ENCODE peak calls at places on chromosome 18, in seven cellular contexts. F is A549; P is CD8-positive, alpha-beta T cell; G is lower lobe of right lung; D is AG04449; I is fibroblast of mammary gland; B is H1. N is an unnamed sample.

GRCh38 chr18:45722899-45723298 is 1.1 kb upstream of the SLC14A1 start:
- DNase-seq in F (peak), P (peak), G (peak), D (no peak), I (peak), B (peak), N (peak)

GRCh38 chr18:46736736-46737135 is 20.1 kb downstream of the ST8SIA5 start:
- DNase-seq in F (no peak), P (no peak), G (no peak), D (no peak), I (no peak), B (no peak), N (no peak)

GRCh38 chr18:73099759-73100158 is 232.0 kb upstream of the NETO1 start:
- DNase-seq in F (no peak), P (no peak), G (no peak), D (no peak), I (no peak), B (no peak), N (no peak)

GRCh38 chr18:59233017-59233410 is 13.1 kb downstream of the GRP start:
- DNase-seq in F (no peak), P (no peak), G (no peak), D (peak), I (no peak), B (no peak), N (no peak)

GRCh38 chr18:58843662-58844035 is 21.0 kb upstream of the ZNF532 start:
- DNase-seq in F (no peak), P (no peak), G (no peak), D (no peak), I (no peak), B (no peak), N (no peak)

GRCh38 chr18:63844254-63844653 is 43.3 kb upstream of the SERPINB2 start:
- DNase-seq in F (no peak), P (no peak), G (no peak), D (no peak), I (peak), B (no peak), N (no peak)

GRCh38 chr18:62852851-62853250 is 137.5 kb downstream of the PHLPP1 start:
- DNase-seq in F (no peak), P (no peak), G (no peak), D (no peak), I (peak), B (no peak), N (no peak)

GRCh38 chr18:40431071-40431998 is 1523.7 kb upstream of the PIK3C3 start:
- DNase-seq in F (no peak), P (no peak), G (no peak), D (no peak), I (no peak), B (no peak), N (no peak)

GRCh38 chr18:79570266-79571201 is 109.1 kb upstream of the CTDP1 start:
- DNase-seq in F (no peak), P (peak), G (peak), D (peak), I (peak), B (peak), N (peak)

GRCh38 chr18:23650963-23651927 is 11.5 kb downstream of the ANKRD29 start:
- DNase-seq in F (peak), P (no peak), G (no peak), D (peak), I (peak), B (no peak), N (no peak)

GRCh38 chr18:76679259-76679658 is 143.1 kb upstream of the ZNF236 start:
- DNase-seq in F (no peak), P (no peak), G (no peak), D (no peak), I (no peak), B (no peak), N (no peak)
- TF ChIP-seq CTCF in F (no peak), P (no peak), G (no peak), D (no peak), I (no peak), B (peak), N (no peak)

GRCh38 chr18:986071-986470 is 81.4 kb downstream of the ADCYAP1 start:
- DNase-seq in F (no peak), P (no peak), G (no peak), D (no peak), I (no peak), B (no peak), N (no peak)

GRCh38 chr18:986552-986951 is 81.9 kb downstream of the ADCYAP1 start:
- DNase-seq in F (no peak), P (no peak), G (no peak), D (no peak), I (peak), B (no peak), N (no peak)

GRCh38 chr18:987325-988186 is 82.9 kb downstream of the ADCYAP1 start:
- DNase-seq in F (no peak), P (no peak), G (no peak), D (no peak), I (peak), B (no peak), N (no peak)

GRCh38 chr18:991441-991840 is 86.8 kb downstream of the ADCYAP1 start:
- DNase-seq in F (no peak), P (no peak), G (no peak), D (no peak), I (no peak), B (no peak), N (no peak)

GRCh38 chr18:989423-989822 is 84.8 kb downstream of the ADCYAP1 start:
- DNase-seq in F (no peak), P (no peak), G (no peak), D (no peak), I (no peak), B (no peak), N (no peak)
- H3K4me3 ChIP-seq in F (no peak), P (no peak), G (no peak), D (no peak), I (no peak), B (no peak), N (no peak)

GRCh38 chr18:3150688-3151087 is 69.1 kb downstream of the MYOM1 start:
- DNase-seq in F (no peak), P (no peak), G (no peak), D (no peak), I (no peak), B (no peak), N (no peak)

GRCh38 chr18:3150274-3150673 is 69.5 kb downstream of the MYOM1 start:
- DNase-seq in F (no peak), P (no peak), G (no peak), D (no peak), I (no peak), B (no peak), N (no peak)

GRCh38 chr18:3147935-3148554 is 71.7 kb downstream of the MYOM1 start:
- DNase-seq in F (no peak), P (no peak), G (no peak), D (no peak), I (peak), B (no peak), N (no peak)

GRCh38 chr18:3151379-3152264 is 68.1 kb downstream of the MYOM1 start:
- DNase-seq in F (peak), P (no peak), G (no peak), D (no peak), I (peak), B (no peak), N (no peak)

DNA sequence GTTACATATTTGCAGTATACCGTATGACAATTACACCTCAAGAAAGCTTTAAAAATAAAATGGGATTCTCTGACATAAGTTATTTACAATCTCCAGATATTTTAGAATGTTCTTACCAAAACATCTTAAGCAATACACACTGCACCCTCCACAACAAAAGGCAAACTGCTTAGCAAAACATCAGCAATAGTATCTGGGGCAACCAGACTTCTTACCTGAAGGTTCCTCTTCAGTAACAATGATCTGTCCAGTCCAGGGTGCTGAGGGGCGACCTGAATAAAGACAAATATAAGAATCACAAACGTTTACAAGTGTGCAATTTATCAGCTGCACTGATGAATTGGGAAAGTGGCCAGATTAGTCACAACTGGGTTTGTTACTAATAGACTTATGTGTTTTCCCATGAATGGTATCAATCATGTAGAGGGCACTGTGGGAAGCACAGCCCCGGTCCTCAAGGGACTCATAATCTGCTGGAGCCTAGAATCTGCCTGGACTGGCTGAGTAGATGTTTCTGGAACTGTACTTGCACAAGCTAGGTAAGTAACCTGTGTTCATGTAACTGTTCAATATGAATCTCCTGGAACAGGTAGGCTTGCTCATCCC is 70.7 kb downstream of the MYOM1 start:
- DNase-seq in F (no peak), P (no peak), G (no peak), D (no peak), I (peak), B (no peak), N (no peak)
- TF ChIP-seq CTCF in F (no peak), P (no peak), G (no peak), D (no peak), I (no peak), B (no peak), N (no peak)

GRCh38 chr18:3014501-3015202 is 1.7 kb upstream of the LPIN2 start:
- DNase-seq in F (no peak), P (no peak), G (no peak), D (no peak), I (no peak), B (no peak), N (no peak)
- H3K4me3 ChIP-seq in F (peak), P (no peak), G (peak), D (no peak), I (no peak), B (no peak), N (no peak)

GRCh38 chr18:55346387-55346786 is 241.6 kb downstream of the TCF4 start:
- DNase-seq in F (no peak), P (no peak), G (no peak), D (no peak), I (no peak), B (no peak), N (no peak)

GRCh38 chr18:55339990-55340389 is 248.0 kb downstream of the TCF4 start:
- DNase-seq in F (no peak), P (no peak), G (no peak), D (no peak), I (no peak), B (no peak), N (no peak)

GRCh38 chr18:55345103-55345950 is 242.7 kb downstream of the TCF4 start:
- DNase-seq in F (no peak), P (no peak), G (no peak), D (no peak), I (no peak), B (no peak), N (no peak)

GRCh38 chr18:55340998-55341397 is 247.0 kb downstream of the TCF4 start:
- DNase-seq in F (no peak), P (no peak), G (no peak), D (no peak), I (no peak), B (no peak), N (no peak)

DNA sequence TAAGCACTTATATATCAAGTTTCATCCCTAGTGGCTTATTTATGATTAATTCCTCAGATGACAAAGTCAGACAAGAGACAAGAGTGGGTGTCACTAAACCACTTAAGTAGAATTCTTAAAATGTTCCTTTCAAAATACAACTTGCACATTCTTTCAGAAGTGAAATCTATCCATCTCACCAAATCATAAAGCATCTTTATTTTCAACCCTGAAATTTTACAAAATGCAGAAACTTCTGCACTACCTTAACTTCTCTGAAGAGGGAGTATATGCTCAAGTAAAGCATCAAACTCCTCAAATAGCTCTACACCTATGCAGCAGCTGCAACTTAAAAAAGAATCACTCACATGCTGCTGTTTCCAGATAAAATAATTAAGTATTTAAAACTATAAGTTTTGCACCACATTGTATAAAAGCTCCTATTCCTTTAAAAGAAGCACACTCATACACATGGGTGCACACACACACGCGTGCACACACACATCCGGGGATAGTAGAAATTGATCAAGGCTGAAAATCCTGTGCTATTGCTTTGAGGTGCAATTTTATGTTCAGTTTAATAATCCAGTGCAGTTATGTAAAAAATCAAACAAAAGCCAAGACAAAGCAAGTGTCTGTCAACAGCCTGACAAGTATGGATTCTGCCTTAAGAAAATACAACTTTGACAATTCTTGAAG is 244.5 kb downstream of the TCF4 start:
- DNase-seq in F (no peak), P (no peak), G (no peak), D (no peak), I (peak), B (no peak), N (no peak)
- TF ChIP-seq CTCF in F (peak), P (peak), G (peak), D (peak), I (peak), B (peak), N (peak)

DNA sequence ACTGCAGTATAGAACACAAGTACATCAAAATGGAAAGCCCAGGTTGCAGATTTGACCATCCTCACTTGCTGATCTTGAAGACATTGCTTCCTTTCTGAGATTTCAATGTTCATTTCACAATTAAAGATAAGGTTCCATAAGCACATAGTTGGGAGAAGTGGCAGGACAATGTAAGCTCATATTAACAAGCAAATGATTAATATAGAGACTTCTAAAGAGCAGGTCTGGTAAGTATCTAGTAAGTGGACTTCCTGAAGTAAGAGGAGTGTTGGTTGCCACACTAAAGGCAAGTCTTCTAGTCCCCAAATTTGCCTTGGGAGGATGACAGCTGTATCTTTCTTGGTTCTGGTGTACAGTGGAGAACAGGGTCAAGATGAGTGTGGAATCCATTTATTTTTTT is 1.4 kb upstream of the PTPRM start:
- DNase-seq in F (no peak), P (no peak), G (no peak), D (no peak), I (no peak), B (no peak), N (no peak)
- H3K4me3 ChIP-seq in F (no peak), P (no peak), G (peak), D (no peak), I (no peak), B (no peak), N (no peak)

DNA sequence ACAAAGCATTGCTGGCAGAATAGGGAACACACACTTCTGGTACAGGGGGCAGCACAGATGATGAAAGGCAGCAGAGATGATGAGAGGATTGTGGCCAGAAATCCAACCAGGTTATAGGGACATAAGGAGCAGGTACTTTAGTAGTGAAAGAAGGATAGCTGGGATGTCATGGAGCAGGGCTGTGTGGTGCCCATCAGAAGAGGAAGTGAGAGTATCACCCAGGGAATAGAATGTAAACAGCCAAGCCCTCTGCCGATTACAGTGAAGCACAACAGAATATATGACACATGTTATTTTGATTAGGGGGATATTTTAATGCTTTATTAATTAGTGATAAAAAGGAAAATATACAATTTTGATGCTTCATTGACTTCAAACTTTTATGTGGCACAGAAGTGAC is 883.4 kb upstream of the CDH2 start:
- DNase-seq in F (no peak), P (no peak), G (no peak), D (no peak), I (no peak), B (no peak), N (no peak)
- TF ChIP-seq CTCF in F (no peak), P (no peak), G (no peak), D (no peak), I (no peak), B (no peak), N (no peak)

DNA sequence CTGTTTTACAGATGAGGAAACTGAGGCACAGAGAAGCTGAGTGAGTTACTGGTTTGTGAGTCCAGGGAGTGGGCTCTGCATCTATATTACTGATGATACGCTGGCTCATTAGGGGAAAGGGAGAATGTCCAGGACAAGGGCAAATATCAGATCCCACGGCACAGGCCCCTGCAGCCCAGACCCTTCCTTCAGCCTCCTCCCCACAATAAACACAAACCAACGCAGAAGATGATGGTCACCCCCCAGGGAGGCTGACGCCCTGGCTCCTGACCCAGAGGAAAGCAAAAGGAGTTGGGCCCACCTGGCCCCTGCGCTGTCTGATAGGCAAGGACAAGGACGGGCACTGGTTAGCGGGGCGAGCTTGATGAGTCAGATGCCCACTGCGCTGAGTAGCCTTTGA is 47.7 kb upstream of the ZBTB7C start:
- DNase-seq in F (no peak), P (no peak), G (no peak), D (no peak), I (no peak), B (no peak), N (no peak)
- H3K4me3 ChIP-seq in F (no peak), P (no peak), G (no peak), D (no peak), I (no peak), B (no peak), N (no peak)

GRCh38 chr18:71398530-71398929 is 1109.7 kb downstream of the SOCS6 start:
- DNase-seq in F (no peak), P (no peak), G (no peak), D (no peak), I (no peak), B (peak), N (no peak)
- TF ChIP-seq CTCF in F (no peak), P (no peak), G (no peak), D (no peak), I (no peak), B (no peak), N (no peak)

GRCh38 chr18:34592961-34593382 is 117.1 kb upstream of the DTNA start:
- DNase-seq in F (no peak), P (no peak), G (peak), D (peak), I (peak), B (peak), N (no peak)
- H3K4me3 ChIP-seq in F (no peak), P (no peak), G (peak), D (peak), I (peak), B (peak), N (peak)

N was measured in Peyer's patch.